ENCODE peak calls at places on chromosomes 4 and X, in six cellular contexts. B is NCI-H1105; S is pulmonary artery endothelial cell; U is amygdala; Y is fibroblast of mammary gland; D is stimulated activated CD4-positive, alpha-beta T cell treated with anti-CD3 and anti-CD28 coated beads, Interleukin-12 subunit alpha, Interleukin-12 subunit beta, amount 100 ng/mL, for 24 hours. H is an unnamed sample.

GRCh38 chr4:12852338-12853307 is 631.5 kb downstream of the RAB28 start:
- DNase-seq in D (no peak), Y (peak), S (no peak), B (peak), U (no peak), H (peak)

GRCh38 chrX:22090181-22090580 is 58.1 kb downstream of the PHEX start:
- DNase-seq in Y (peak), S (no peak), U (no peak), D (no peak), B (no peak), H (peak)

GRCh38 chrX:108464604-108465003 is 25.0 kb downstream of the COL4A5 start:
- DNase-seq in S (no peak), Y (no peak), B (no peak), D (no peak), U (no peak), H (peak)

GRCh38 chrX:153649178-153649914 is 2.3 kb downstream of the DUSP9 start:
- DNase-seq in B (no peak), S (no peak), Y (no peak), D (peak), U (no peak), H (peak)

GRCh38 chr4:184792950-184793555 is 32.7 kb downstream of the ACSL1 start:
- DNase-seq in U (no peak), S (peak), B (no peak), D (peak), Y (peak), H (peak)

GRCh38 chr4:77002321-77002720 is 52.8 kb downstream of the SEPTIN11 start:
- DNase-seq in S (no peak), D (no peak), U (no peak), B (no peak), Y (no peak), H (no peak)

GRCh38 chr4:98447648-98448047 is 186.5 kb downstream of the RAP1GDS1 start:
- DNase-seq in Y (no peak), B (no peak), D (no peak), U (no peak), S (no peak), H (no peak)

GRCh38 chr4:165010487-165010886 is 21.3 kb upstream of the TRIM60 start:
- DNase-seq in D (no peak), B (no peak), Y (no peak), U (no peak), S (no peak), H (no peak)

GRCh38 chr4:61877893-61878292 is 677.8 kb downstream of the ADGRL3 start:
- DNase-seq in Y (no peak), S (no peak), D (no peak), U (no peak), B (no peak), H (no peak)

GRCh38 chr4:109411964-109412363 is 21.7 kb upstream of the SEC24B start:
- DNase-seq in D (no peak), B (peak), Y (no peak), U (no peak), S (no peak), H (no peak)

GRCh38 chr4:86401826-86402225 is 42.0 kb upstream of the MAPK10 start:
- DNase-seq in Y (peak), S (no peak), D (no peak), U (no peak), B (no peak), H (no peak)

GRCh38 chrX:119145241-119145653 is 17.6 kb upstream of the KIAA1210 start:
- DNase-seq in U (no peak), S (no peak), B (no peak), Y (peak), D (no peak), H (peak)

GRCh38 chr4:112378858-112379257 is 81.7 kb downstream of the ALPK1 start:
- DNase-seq in B (no peak), D (no peak), Y (no peak), U (no peak), S (no peak), H (no peak)

GRCh38 chr4:153257151-153257620 is 52.9 kb downstream of the TRIM2 start:
- DNase-seq in B (peak), Y (peak), U (peak), D (peak), S (no peak), H (peak)

GRCh38 chr4:123163501-123163900 is 233.1 kb upstream of the SPRY1 start:
- DNase-seq in S (no peak), U (no peak), B (no peak), Y (peak), D (no peak), H (no peak)

GRCh38 chr4:1177274-1178141 is 5.1 kb upstream of the SPON2 start:
- DNase-seq in Y (peak), U (no peak), S (no peak), D (no peak), B (no peak), H (no peak)

GRCh38 chr4:100486496-100486895 is 31.3 kb downstream of the EMCN start:
- DNase-seq in D (no peak), U (no peak), Y (no peak), B (no peak), S (no peak), H (no peak)

GRCh38 chrX:153667931-153668396 is 5.6 kb downstream of the PNCK start:
- DNase-seq in B (peak), S (no peak), U (peak), Y (peak), D (peak), H (peak)

GRCh38 chrX:130834149-130834548 is 68.9 kb downstream of the ENOX2 start:
- DNase-seq in Y (no peak), S (no peak), U (no peak), D (no peak), B (no peak), H (no peak)

GRCh38 chr4:140635606-140636005 is 66.8 kb upstream of the UCP1 start:
- DNase-seq in Y (no peak), U (no peak), D (no peak), S (no peak), B (no peak), H (peak)